ENCODE peak calls at places on chromosomes 2 and 18, in six cellular contexts. One of them, this sample, is unnamed. For H3K4me1 and H3K9me3, the result is how much of the 10 kb centered on the place peaks cover.

GRCh38 chr2:231523451-231524266 is 6.6 kb downstream of the NMUR1 start:
- DNase-seq in neural progenitor cell: no peak
- DNase-seq in OCI-LY7: no peak
- DNase-seq in uterus: no peak
- DNase-seq in tibial artery: peak
- DNase-seq in left ventricle myocardium inferior: no peak
- DNase-seq in this sample: no peak

GRCh38 chr2:85457877-85458316 is 39.4 kb downstream of the SH2D6 start:
- DNase-seq in neural progenitor cell: no peak
- DNase-seq in uterus: no peak
- DNase-seq in OCI-LY7: no peak
- DNase-seq in left ventricle myocardium inferior: no peak
- DNase-seq in tibial artery: no peak
- DNase-seq in this sample: no peak

GRCh38 chr18:47830772-47831171 is 99.7 kb downstream of the SMAD2 start:
- DNase-seq in tibial artery: no peak
- DNase-seq in uterus: no peak
- DNase-seq in left ventricle myocardium inferior: no peak
- DNase-seq in OCI-LY7: no peak
- DNase-seq in neural progenitor cell: no peak
- DNase-seq in this sample: no peak

GRCh38 chr18:48201952-48202898 is 207.0 kb downstream of the ZBTB7C start:
- DNase-seq in neural progenitor cell: no peak
- DNase-seq in uterus: no peak
- DNase-seq in left ventricle myocardium inferior: no peak
- DNase-seq in OCI-LY7: no peak
- DNase-seq in tibial artery: no peak
- DNase-seq in this sample: no peak

GRCh38 chr18:42414756-42415454 is 459.9 kb downstream of the PIK3C3 start:
- DNase-seq in uterus: no peak
- DNase-seq in OCI-LY7: no peak
- DNase-seq in left ventricle myocardium inferior: no peak
- DNase-seq in neural progenitor cell: no peak
- DNase-seq in tibial artery: no peak
- DNase-seq in this sample: no peak

GRCh38 chr18:50466634-50467033 is 91.8 kb downstream of the SKA1 start:
- DNase-seq in uterus: no peak
- DNase-seq in neural progenitor cell: no peak
- DNase-seq in left ventricle myocardium inferior: no peak
- DNase-seq in OCI-LY7: no peak
- DNase-seq in tibial artery: no peak
- DNase-seq in this sample: no peak

GRCh38 chr18:10400534-10400933 is 53.9 kb upstream of the APCDD1 start:
- DNase-seq in uterus: no peak
- DNase-seq in tibial artery: no peak
- DNase-seq in neural progenitor cell: no peak
- DNase-seq in left ventricle myocardium inferior: no peak
- DNase-seq in OCI-LY7: no peak
- DNase-seq in this sample: no peak

GRCh38 chr2:232273903-232274598 is 104.5 kb upstream of the ALPP start:
- DNase-seq in tibial artery: no peak
- DNase-seq in left ventricle myocardium inferior: no peak
- DNase-seq in uterus: no peak
- DNase-seq in OCI-LY7: no peak
- DNase-seq in neural progenitor cell: peak
- DNase-seq in this sample: no peak

GRCh38 chr18:25510096-25510495 is 158.1 kb upstream of the ZNF521 start:
- DNase-seq in tibial artery: no peak
- DNase-seq in OCI-LY7: no peak
- DNase-seq in left ventricle myocardium inferior: no peak
- DNase-seq in uterus: no peak
- DNase-seq in neural progenitor cell: no peak
- DNase-seq in this sample: no peak

GRCh38 chr2:29238497-29238896 is 123.3 kb downstream of the CLIP4 start:
- DNase-seq in neural progenitor cell: peak
- DNase-seq in tibial artery: peak
- DNase-seq in uterus: no peak
- DNase-seq in OCI-LY7: peak
- DNase-seq in left ventricle myocardium inferior: no peak
- DNase-seq in this sample: no peak

GRCh38 chr2:46548103-46548486 is 68.7 kb downstream of the TMEM247 start:
- DNase-seq in OCI-LY7: no peak
- DNase-seq in left ventricle myocardium inferior: peak
- DNase-seq in neural progenitor cell: no peak
- DNase-seq in uterus: no peak
- DNase-seq in tibial artery: no peak
- DNase-seq in this sample: peak

GRCh38 chr2:205650450-205650849 is 31.9 kb upstream of the NRP2 start:
- DNase-seq in tibial artery: no peak
- DNase-seq in left ventricle myocardium inferior: no peak
- DNase-seq in neural progenitor cell: peak
- DNase-seq in uterus: no peak
- DNase-seq in OCI-LY7: no peak
- DNase-seq in this sample: no peak

GRCh38 chr18:13175754-13176210 is 42.8 kb upstream of the LDLRAD4 start:
- DNase-seq in OCI-LY7: no peak
- DNase-seq in left ventricle myocardium inferior: no peak
- DNase-seq in uterus: no peak
- DNase-seq in tibial artery: no peak
- DNase-seq in neural progenitor cell: no peak
- DNase-seq in this sample: no peak

GRCh38 chr2:191941376-191941775 is 94.5 kb upstream of the CAVIN2 start:
- DNase-seq in neural progenitor cell: no peak
- DNase-seq in uterus: no peak
- DNase-seq in left ventricle myocardium inferior: no peak
- DNase-seq in tibial artery: no peak
- DNase-seq in OCI-LY7: no peak
- DNase-seq in this sample: no peak

GRCh38 chr2:172953970-172954852 is 121.4 kb upstream of the MAP3K20 start:
- DNase-seq in neural progenitor cell: no peak
- DNase-seq in tibial artery: no peak
- DNase-seq in OCI-LY7: no peak
- DNase-seq in left ventricle myocardium inferior: no peak
- DNase-seq in uterus: no peak
- DNase-seq in this sample: no peak

GRCh38 chr2:177625744-177626655 is 233.4 kb downstream of the AGPS start:
- DNase-seq in tibial artery: no peak
- DNase-seq in neural progenitor cell: no peak
- DNase-seq in uterus: no peak
- DNase-seq in left ventricle myocardium inferior: no peak
- DNase-seq in OCI-LY7: peak
- DNase-seq in this sample: no peak

GRCh38 chr18:33567705-33568104 is 10.3 kb upstream of the ASXL3 start:
- DNase-seq in tibial artery: no peak
- DNase-seq in neural progenitor cell: no peak
- DNase-seq in uterus: no peak
- DNase-seq in left ventricle myocardium inferior: no peak
- DNase-seq in OCI-LY7: no peak
- DNase-seq in this sample: no peak

GRCh38 chr2:222982010-222982908 is 69.7 kb upstream of the KCNE4 start:
- DNase-seq in uterus: peak
- DNase-seq in neural progenitor cell: peak
- DNase-seq in tibial artery: peak
- DNase-seq in OCI-LY7: peak
- DNase-seq in left ventricle myocardium inferior: peak
- DNase-seq in this sample: peak

GRCh38 chr2:200089756-200090109 is 134.4 kb downstream of the MAIP1 start:
- DNase-seq in uterus: no peak
- DNase-seq in tibial artery: no peak
- DNase-seq in left ventricle myocardium inferior: no peak
- DNase-seq in neural progenitor cell: no peak
- DNase-seq in OCI-LY7: no peak
- DNase-seq in this sample: no peak

GRCh38 chr2:24083567-24084385 is 858 bp downstream of the TP53I3 start:
- DNase-seq in left ventricle myocardium inferior: peak
- DNase-seq in tibial artery: no peak
- DNase-seq in uterus: peak
- DNase-seq in neural progenitor cell: peak
- DNase-seq in OCI-LY7: peak
- DNase-seq in this sample: no peak

GRCh38 chr18:75437979-75438378 is 10.5 kb upstream of the SMIM21 start:
- DNase-seq in tibial artery: no peak
- DNase-seq in neural progenitor cell: no peak
- DNase-seq in uterus: no peak
- DNase-seq in left ventricle myocardium inferior: no peak
- DNase-seq in OCI-LY7: no peak
- DNase-seq in this sample: no peak

DNA sequence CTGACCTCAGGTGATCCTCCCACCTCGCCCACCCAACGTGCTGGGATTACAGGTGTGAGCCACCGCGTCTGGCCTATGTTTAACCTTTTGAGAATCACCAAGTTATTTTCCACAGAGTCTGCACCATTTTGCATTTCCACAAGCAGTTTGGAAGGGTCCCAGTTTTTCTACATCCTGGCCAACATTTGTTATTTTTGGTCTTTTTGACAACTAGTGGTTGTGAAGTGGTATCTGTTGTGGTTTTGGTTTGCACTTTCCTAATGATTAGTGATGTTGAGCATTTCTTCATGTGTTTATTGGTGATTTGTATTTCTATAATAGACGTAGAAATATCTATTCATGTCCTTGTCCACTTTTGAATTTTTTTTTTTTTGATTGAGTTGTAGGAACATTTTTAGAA is 67.9 kb downstream of the BIRC6 start:
- DNase-seq in uterus: no peak
- DNase-seq in tibial artery: no peak
- DNase-seq in OCI-LY7: no peak
- DNase-seq in neural progenitor cell: no peak
- DNase-seq in left ventricle myocardium inferior: no peak
- DNase-seq in this sample: no peak
- H3K4me1 ChIP-seq in uterus: under half
- H3K4me1 ChIP-seq in tibial artery: under half
- H3K4me1 ChIP-seq in OCI-LY7: under half
- H3K4me1 ChIP-seq in neural progenitor cell: under half
- H3K4me1 ChIP-seq in left ventricle myocardium inferior: under half
- H3K4me1 ChIP-seq in this sample: under half

GRCh38 chr2:2157400-2157799 is 173.7 kb downstream of the MYT1L start:
- DNase-seq in neural progenitor cell: no peak
- DNase-seq in tibial artery: no peak
- DNase-seq in uterus: no peak
- DNase-seq in left ventricle myocardium inferior: no peak
- DNase-seq in OCI-LY7: no peak
- DNase-seq in this sample: no peak

GRCh38 chr2:2156881-2157280 is 174.2 kb downstream of the MYT1L start:
- DNase-seq in neural progenitor cell: no peak
- DNase-seq in uterus: no peak
- DNase-seq in OCI-LY7: no peak
- DNase-seq in tibial artery: no peak
- DNase-seq in left ventricle myocardium inferior: no peak
- DNase-seq in this sample: no peak

GRCh38 chr2:2158915-2159314 is 172.2 kb downstream of the MYT1L start:
- DNase-seq in left ventricle myocardium inferior: no peak
- DNase-seq in uterus: no peak
- DNase-seq in tibial artery: no peak
- DNase-seq in neural progenitor cell: no peak
- DNase-seq in OCI-LY7: no peak
- DNase-seq in this sample: no peak

GRCh38 chr2:2158176-2158826 is 172.8 kb downstream of the MYT1L start:
- DNase-seq in uterus: no peak
- DNase-seq in left ventricle myocardium inferior: no peak
- DNase-seq in tibial artery: no peak
- DNase-seq in neural progenitor cell: no peak
- DNase-seq in OCI-LY7: no peak
- DNase-seq in this sample: no peak

DNA sequence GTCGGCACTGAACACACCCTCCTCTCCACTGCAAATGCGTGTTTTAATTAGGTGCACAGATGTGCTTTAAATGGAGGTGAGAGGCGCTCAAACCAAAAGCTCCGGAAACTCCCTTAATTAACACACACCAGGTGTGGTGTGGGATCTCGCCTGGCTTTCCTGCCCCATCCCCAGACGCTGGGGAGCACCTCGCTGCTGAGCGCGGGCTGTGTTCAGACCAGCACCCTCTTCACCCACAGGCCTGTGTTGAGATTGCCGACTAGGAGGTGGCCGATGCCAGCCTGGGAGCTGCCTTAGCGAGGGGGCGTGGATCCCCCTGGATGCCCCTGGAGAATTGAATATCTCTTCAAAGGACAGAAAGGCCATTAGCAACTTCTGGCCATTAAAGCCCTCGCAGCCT is 171.7 kb downstream of the MYT1L start:
- DNase-seq in uterus: no peak
- DNase-seq in left ventricle myocardium inferior: no peak
- DNase-seq in OCI-LY7: no peak
- DNase-seq in neural progenitor cell: no peak
- DNase-seq in tibial artery: no peak
- DNase-seq in this sample: no peak
- H3K9me3 ChIP-seq in uterus: under half
- H3K9me3 ChIP-seq in left ventricle myocardium inferior: under half
- H3K9me3 ChIP-seq in OCI-LY7: under half
- H3K9me3 ChIP-seq in neural progenitor cell: under half
- H3K9me3 ChIP-seq in tibial artery: under half
- H3K9me3 ChIP-seq in this sample: under half

DNA sequence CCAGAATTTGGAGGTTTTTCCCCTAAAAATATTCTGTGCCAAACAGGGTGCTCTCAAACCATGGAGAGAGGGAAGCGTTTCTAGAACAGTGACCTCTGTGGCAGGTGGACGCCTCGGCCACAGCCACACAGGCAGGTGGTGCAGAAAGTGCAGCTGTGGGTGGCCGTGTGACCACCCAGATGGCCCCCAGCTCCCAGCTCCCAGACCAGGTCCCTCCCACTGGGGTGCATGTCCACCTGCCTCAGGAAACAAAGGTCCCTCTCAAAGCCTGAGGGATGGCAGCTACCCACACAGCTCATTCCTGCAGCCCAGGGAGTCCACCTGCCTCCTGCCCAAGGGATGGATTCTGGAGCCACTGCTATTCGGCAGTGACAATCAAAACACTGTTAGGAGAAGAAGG is 74.5 kb upstream of the PXDN start:
- DNase-seq in tibial artery: no peak
- DNase-seq in neural progenitor cell: no peak
- DNase-seq in OCI-LY7: no peak
- DNase-seq in uterus: no peak
- DNase-seq in left ventricle myocardium inferior: no peak
- DNase-seq in this sample: no peak
- H3K4me1 ChIP-seq in tibial artery: under half
- H3K4me1 ChIP-seq in neural progenitor cell: under half
- H3K4me1 ChIP-seq in OCI-LY7: under half
- H3K4me1 ChIP-seq in uterus: under half
- H3K4me1 ChIP-seq in left ventricle myocardium inferior: under half
- H3K4me1 ChIP-seq in this sample: under half

DNA sequence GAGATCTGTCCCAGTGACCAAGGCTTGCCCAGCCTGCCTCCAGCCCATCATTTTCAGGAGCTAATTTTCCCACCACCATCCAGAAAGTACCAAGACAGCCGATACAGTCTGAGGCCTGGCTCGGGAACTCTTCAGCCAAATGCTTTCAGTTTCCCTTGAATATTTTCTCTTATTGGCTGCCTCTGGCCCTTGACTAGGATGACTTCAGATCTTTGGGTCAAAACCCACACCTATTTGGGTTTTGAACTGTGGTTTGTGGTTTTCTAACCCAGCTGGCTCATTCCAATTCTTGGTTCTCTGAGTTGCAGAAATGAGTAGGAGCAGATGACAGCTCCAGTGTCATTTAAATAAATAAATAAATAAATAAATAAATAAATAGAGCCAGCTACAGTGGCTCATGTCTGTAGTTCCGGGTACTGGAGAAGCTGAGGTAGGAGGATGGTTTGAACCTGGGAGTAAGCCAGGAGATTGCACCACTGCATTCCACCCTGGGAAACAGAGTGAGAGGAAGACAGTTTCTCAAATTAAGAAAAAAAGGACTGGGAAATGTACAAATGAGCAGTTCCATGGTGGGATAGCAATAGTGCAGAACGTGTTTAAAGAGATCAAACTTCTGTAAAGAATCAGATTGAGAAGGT is 465.0 kb upstream of the SOX11 start:
- DNase-seq in OCI-LY7: no peak
- DNase-seq in tibial artery: no peak
- DNase-seq in uterus: no peak
- DNase-seq in neural progenitor cell: no peak
- DNase-seq in left ventricle myocardium inferior: no peak
- DNase-seq in this sample: no peak
- H3K9me3 ChIP-seq in OCI-LY7: under half
- H3K9me3 ChIP-seq in tibial artery: under half
- H3K9me3 ChIP-seq in uterus: under half
- H3K9me3 ChIP-seq in neural progenitor cell: under half
- H3K9me3 ChIP-seq in left ventricle myocardium inferior: under half
- H3K9me3 ChIP-seq in this sample: under half